ENCODE peak calls at places on chromosomes 4 and X, in nine cellular contexts. M, L, P, A, B, W, G, Q and R are unnamed samples.

GRCh38 chrX:149129767-149130166 is 375.3 kb downstream of the IDS start:
- DNase-seq in W (no peak), L (no peak), G (no peak), M (no peak), Q (no peak), P (peak), B (no peak), A (no peak), R (no peak)

GRCh38 chr4:186761281-186761897 is 37.7 kb upstream of the FAT1 start:
- DNase-seq in G (no peak), P (no peak), B (no peak), L (no peak), A (no peak), W (no peak), Q (no peak), M (no peak), R (no peak)

GRCh38 chrX:130523460-130524394 is 121.9 kb downstream of the RBMX2 start:
- DNase-seq in W (no peak), A (no peak), M (no peak), B (peak), G (peak), L (no peak), P (peak), Q (peak), R (no peak)

GRCh38 chrX:102599950-102600579 is 750 bp downstream of the ARMCX5 start:
- DNase-seq in G (no peak), L (no peak), P (peak), A (no peak), M (no peak), W (no peak), B (peak), Q (no peak), R (no peak)

GRCh38 chr4:112515278-112516075 is 503 bp downstream of the NEUROG2 start:
- DNase-seq in G (peak), Q (peak), W (no peak), P (peak), A (no peak), M (no peak), L (no peak), B (peak), R (no peak)

GRCh38 chr4:7507381-7507780 is 72.7 kb upstream of the PSAPL1 start:
- DNase-seq in W (no peak), M (no peak), G (no peak), P (no peak), Q (no peak), L (no peak), A (no peak), B (no peak), R (no peak)

GRCh38 chrX:68930576-68931317 is 101.9 kb downstream of the EFNB1 start:
- DNase-seq in M (no peak), W (no peak), B (no peak), G (no peak), A (no peak), L (no peak), Q (no peak), P (no peak), R (no peak)

GRCh38 chr4:106541253-106541652 is 172.7 kb upstream of the GIMD1 start:
- DNase-seq in A (no peak), M (no peak), Q (no peak), L (no peak), P (peak), W (no peak), G (no peak), B (no peak), R (no peak)

GRCh38 chrX:30060718-30061117 is 154.6 kb upstream of the MAGEB2 start:
- DNase-seq in W (no peak), B (peak), A (no peak), P (peak), L (no peak), G (no peak), Q (no peak), M (no peak), R (no peak)

GRCh38 chr4:140195806-140196205 is 41.8 kb upstream of the MAML3 start:
- DNase-seq in B (no peak), M (no peak), P (no peak), W (no peak), A (no peak), Q (no peak), L (no peak), G (peak), R (no peak)